ENCODE peak calls at places on chromosomes 7 and 10, in four cellular contexts. D, J, Y and H are unnamed samples.

GRCh38 chr7:17613338-17614041 is 315.0 kb downstream of the AHR start:
- DNase-seq in D (no peak), J (no peak), Y (no peak), H (no peak)

GRCh38 chr7:156816943-156817572 is 75.9 kb downstream of the LMBR1 start:
- DNase-seq in D (no peak), J (peak), Y (no peak), H (peak)

GRCh38 chr7:1697499-1698125 is 27.5 kb downstream of the ELFN1 start:
- DNase-seq in D (no peak), J (no peak), Y (no peak), H (no peak)

GRCh38 chr10:49502358-49502757 is 36.6 kb downstream of the ERCC6 start:
- DNase-seq in D (peak), J (no peak), Y (no peak), H (no peak)

GRCh38 chr7:107966701-107967100 is 36.3 kb downstream of the LAMB1 start:
- DNase-seq in D (peak), J (no peak), Y (no peak), H (peak)

GRCh38 chr10:14758451-14758850 is 16.2 kb downstream of the FAM107B start:
- DNase-seq in D (no peak), J (no peak), Y (no peak), H (no peak)

GRCh38 chr10:520402-520787 is 169.1 kb downstream of the DIP2C start:
- DNase-seq in D (no peak), J (no peak), Y (no peak), H (no peak)

GRCh38 chr7:150959739-150960734 is 18.1 kb downstream of the KCNH2 start:
- DNase-seq in D (no peak), J (no peak), Y (no peak), H (no peak)

GRCh38 chr10:123649672-123650071 is 16.5 kb upstream of the GPR26 start:
- DNase-seq in D (no peak), J (no peak), Y (no peak), H (no peak)

GRCh38 chr7:146736446-146737190 is 620.0 kb downstream of the CNTNAP2 start:
- DNase-seq in D (no peak), J (no peak), Y (no peak), H (peak)

GRCh38 chr10:57849726-57850357 is 417.9 kb downstream of the IPMK start:
- DNase-seq in D (no peak), J (no peak), Y (no peak), H (peak)

GRCh38 chr7:151954866-151955820 is 1.1 kb upstream of the GALNTL5 start:
- DNase-seq in D (no peak), J (no peak), Y (no peak), H (no peak)

GRCh38 chr10:74078037-74078436 is 72.6 kb downstream of the AP3M1 start:
- DNase-seq in D (peak), J (peak), Y (peak), H (no peak)

GRCh38 chr10:73591935-73592699 is 975 bp upstream of the USP54 start:
- DNase-seq in D (peak), J (peak), Y (no peak), H (peak)

GRCh38 chr10:95560288-95561199 is 627 bp downstream of the SORBS1 start:
- DNase-seq in D (peak), J (peak), Y (peak), H (peak)

GRCh38 chr7:105016083-105017075 is 2.4 kb downstream of the KMT2E start:
- DNase-seq in D (peak), J (no peak), Y (no peak), H (no peak)

GRCh38 chr10:68239596-68240150 is 7.8 kb upstream of the ATOH7 start:
- DNase-seq in D (peak), J (no peak), Y (no peak), H (no peak)

GRCh38 chr10:70286616-70287015 is 2.8 kb upstream of the NPFFR1 start:
- DNase-seq in D (peak), J (no peak), Y (no peak), H (no peak)

GRCh38 chr7:105675873-105676484 is 94.7 kb upstream of the EFCAB10 start:
- DNase-seq in D (no peak), J (no peak), Y (peak), H (no peak)

GRCh38 chr7:37230221-37230620 is 218.4 kb downstream of the ELMO1 start:
- DNase-seq in D (no peak), J (no peak), Y (no peak), H (no peak)

GRCh38 chr10:96017227-96017687 is 26.1 kb upstream of the CCNJ start:
- DNase-seq in D (peak), J (peak), Y (peak), H (peak)

GRCh38 chr7:157615101-157615817 is 278.5 kb downstream of the DNAJB6 start:
- DNase-seq in D (peak), J (no peak), Y (no peak), H (no peak)

GRCh38 chr7:1007901-1008300 is 24.9 kb downstream of the CYP2W1 start:
- DNase-seq in D (no peak), J (peak), Y (no peak), H (no peak)

GRCh38 chr7:127158659-127159058 is 94.1 kb downstream of the GRM8 start:
- DNase-seq in D (no peak), J (peak), Y (no peak), H (no peak)

GRCh38 chr10:58820862-58821559 is 308.3 kb downstream of the BICC1 start:
- DNase-seq in D (peak), J (no peak), Y (no peak), H (no peak)

GRCh38 chr7:12287886-12288285 is 76.8 kb downstream of the TMEM106B start:
- DNase-seq in D (no peak), J (no peak), Y (no peak), H (no peak)

GRCh38 chr10:69087600-69088470 is at the start of gene SRGN:
- DNase-seq in D (peak), J (peak), Y (peak), H (no peak)

GRCh38 chr7:112012266-112012665 is 193.9 kb downstream of the DOCK4 start:
- DNase-seq in D (no peak), J (no peak), Y (no peak), H (no peak)

GRCh38 chr10:49751216-49751615 is 10.9 kb downstream of the OGDHL start:
- DNase-seq in D (no peak), J (no peak), Y (no peak), H (no peak)

GRCh38 chr7:158828343-158829020 is 827 bp downstream of the ESYT2 start:
- DNase-seq in D (no peak), J (peak), Y (no peak), H (peak)